ENCODE peak calls at places on chromosomes 7 and 10, in five cellular contexts. One of them, this sample, is unnamed.

GRCh38 chr10:120562956-120563355 is 105.9 kb downstream of the PLPP4 start:
- DNase-seq in amniotic epithelial cell: no peak
- DNase-seq in right cardiac atrium: no peak
- DNase-seq in astrocyte of the spinal cord: no peak
- DNase-seq in midbrain: no peak
- DNase-seq in this sample: no peak

GRCh38 chr7:99042957-99043356 is 101.0 kb downstream of the SMURF1 start:
- DNase-seq in amniotic epithelial cell: peak; percentile 14
- DNase-seq in right cardiac atrium: no peak
- DNase-seq in astrocyte of the spinal cord: peak; percentile 50
- DNase-seq in midbrain: no peak
- DNase-seq in this sample: no peak

GRCh38 chr10:14489522-14490177 is 158.9 kb upstream of the FRMD4A start:
- DNase-seq in amniotic epithelial cell: no peak
- DNase-seq in right cardiac atrium: no peak
- DNase-seq in astrocyte of the spinal cord: no peak
- DNase-seq in midbrain: no peak
- DNase-seq in this sample: no peak

GRCh38 chr10:84818956-84819355 is 490.6 kb downstream of the CCSER2 start:
- DNase-seq in amniotic epithelial cell: no peak
- DNase-seq in right cardiac atrium: no peak
- DNase-seq in astrocyte of the spinal cord: no peak
- DNase-seq in midbrain: no peak
- DNase-seq in this sample: no peak

GRCh38 chr10:28279878-28280277 is 23.0 kb downstream of the MPP7 start:
- DNase-seq in amniotic epithelial cell: no peak
- DNase-seq in right cardiac atrium: no peak
- DNase-seq in astrocyte of the spinal cord: no peak
- DNase-seq in midbrain: no peak
- DNase-seq in this sample: no peak

GRCh38 chr7:74289660-74290589 is 718 bp downstream of the CLIP2 start:
- DNase-seq in amniotic epithelial cell: no peak
- DNase-seq in right cardiac atrium: peak; percentile 82
- DNase-seq in astrocyte of the spinal cord: no peak
- DNase-seq in midbrain: peak; percentile 66
- DNase-seq in this sample: no peak

GRCh38 chr7:115511330-115511729 is 519.2 kb downstream of the TFEC start:
- DNase-seq in amniotic epithelial cell: no peak
- DNase-seq in right cardiac atrium: no peak
- DNase-seq in astrocyte of the spinal cord: no peak
- DNase-seq in midbrain: no peak
- DNase-seq in this sample: no peak

GRCh38 chr10:91610444-91610843 is 22.4 kb downstream of the PPP1R3C start:
- DNase-seq in amniotic epithelial cell: no peak
- DNase-seq in right cardiac atrium: no peak
- DNase-seq in astrocyte of the spinal cord: peak; percentile 19
- DNase-seq in midbrain: no peak
- DNase-seq in this sample: no peak

GRCh38 chr7:139112316-139112715 is 2.8 kb upstream of the ZC3HAV1 start:
- DNase-seq in amniotic epithelial cell: no peak
- DNase-seq in right cardiac atrium: no peak
- DNase-seq in astrocyte of the spinal cord: no peak
- DNase-seq in midbrain: no peak
- DNase-seq in this sample: no peak

GRCh38 chr10:127556911-127557310 is 7.8 kb downstream of the NPS start:
- DNase-seq in amniotic epithelial cell: no peak
- DNase-seq in right cardiac atrium: no peak
- DNase-seq in astrocyte of the spinal cord: no peak
- DNase-seq in midbrain: no peak
- DNase-seq in this sample: no peak

GRCh38 chr7:100191775-100192174 is 14.1 kb downstream of the STAG3 start:
- DNase-seq in amniotic epithelial cell: peak; percentile 93
- DNase-seq in right cardiac atrium: no peak
- DNase-seq in astrocyte of the spinal cord: peak; percentile 36
- DNase-seq in midbrain: no peak
- DNase-seq in this sample: no peak

GRCh38 chr7:30142710-30143109 is 7.9 kb downstream of the MTURN start:
- DNase-seq in amniotic epithelial cell: peak; percentile 61
- DNase-seq in right cardiac atrium: peak; percentile 69
- DNase-seq in astrocyte of the spinal cord: peak; percentile 56
- DNase-seq in midbrain: no peak
- DNase-seq in this sample: no peak

This sample was measured in GM13976.